ENCODE peak calls at places on chromosomes 3 and 15, in seven cellular contexts. J is effector memory CD4-positive, alpha-beta T cell; I is AG04449; D is CD4-positive, alpha-beta T cell; F is HT-29; M is upper lobe of right lung; S is activated CD4-positive, alpha-beta memory T cell treated with anti-CD3 and anti-CD28 coated beads, Interleukin-2, amount 10 ng/mL, durations not matched to agents 7 days and 5 days. G is an unnamed sample.

GRCh38 chr15:62150445-62150844 is 14.6 kb downstream of the C2CD4B start:
- DNase-seq in J (no peak), I (no peak), D (no peak), F (no peak), M (no peak), S (no peak), G (no peak)

GRCh38 chr3:72380193-72380592 is 468.1 kb downstream of the SHQ1 start:
- DNase-seq in J (no peak), I (no peak), D (no peak), F (no peak), M (no peak), S (no peak), G (no peak)

GRCh38 chr3:192727032-192727847 is at the start of gene FGF12:
- DNase-seq in J (no peak), I (no peak), D (no peak), F (no peak), M (peak), S (peak), G (no peak)

GRCh38 chr3:141877911-141878310 is 1.5 kb downstream of the ATP1B3 start:
- DNase-seq in J (no peak), I (no peak), D (no peak), F (peak), M (no peak), S (no peak), G (no peak)

GRCh38 chr3:71103430-71103881 is 480.1 kb downstream of the FOXP1 start:
- DNase-seq in J (no peak), I (no peak), D (no peak), F (no peak), M (peak), S (no peak), G (peak)

GRCh38 chr3:23810342-23811116 is 4.8 kb downstream of the UBE2E1 start:
- DNase-seq in J (no peak), I (no peak), D (peak), F (peak), M (peak), S (peak), G (no peak)

GRCh38 chr3:32945136-32945535 is 6.3 kb upstream of the CCR4 start:
- DNase-seq in J (no peak), I (no peak), D (no peak), F (no peak), M (no peak), S (no peak), G (no peak)

GRCh38 chr15:57537072-57537471 is 54.6 kb upstream of the MYZAP start:
- DNase-seq in J (no peak), I (no peak), D (no peak), F (peak), M (no peak), S (no peak), G (peak)

GRCh38 chr15:94840794-94841587 is 609.6 kb downstream of the MCTP2 start:
- DNase-seq in J (no peak), I (no peak), D (no peak), F (no peak), M (no peak), S (no peak), G (peak)

GRCh38 chr15:71237456-71238188 is 122.4 kb downstream of the THSD4 start:
- DNase-seq in J (no peak), I (peak), D (no peak), F (peak), M (no peak), S (no peak), G (peak)

GRCh38 chr3:116663161-116663885 is 46.3 kb upstream of the TUSC7 start:
- DNase-seq in J (no peak), I (no peak), D (no peak), F (no peak), M (no peak), S (no peak), G (no peak)

GRCh38 chr15:69117431-69117841 is 43.0 kb upstream of the GLCE start:
- DNase-seq in J (no peak), I (no peak), D (no peak), F (no peak), M (no peak), S (no peak), G (no peak)

GRCh38 chr15:83287541-83288027 is 3.1 kb upstream of the BNC1 start:
- DNase-seq in J (no peak), I (peak), D (no peak), F (no peak), M (no peak), S (no peak), G (peak)

GRCh38 chr3:18424213-18424861 is 802 bp downstream of the SATB1 start:
- DNase-seq in J (no peak), I (no peak), D (no peak), F (no peak), M (peak), S (no peak), G (no peak)

GRCh38 chr15:98442901-98443300 is 205.4 kb upstream of the IGF1R start:
- DNase-seq in J (no peak), I (no peak), D (no peak), F (no peak), M (no peak), S (no peak), G (no peak)

GRCh38 chr3:158352551-158352950 is 218.4 kb upstream of the MLF1 start:
- DNase-seq in J (no peak), I (no peak), D (no peak), F (no peak), M (no peak), S (no peak), G (no peak)

GRCh38 chr3:50128001-50128400 is 27.1 kb upstream of the SEMA3F start:
- DNase-seq in J (no peak), I (no peak), D (no peak), F (no peak), M (peak), S (no peak), G (no peak)

GRCh38 chr3:197592361-197593045 is 36.7 kb upstream of the BDH1 start:
- DNase-seq in J (no peak), I (no peak), D (no peak), F (no peak), M (no peak), S (peak), G (no peak)

GRCh38 chr3:101853465-101853864 is 4.2 kb downstream of the NFKBIZ start:
- DNase-seq in J (no peak), I (no peak), D (no peak), F (no peak), M (no peak), S (no peak), G (no peak)

GRCh38 chr3:50251220-50251619 is 15.2 kb downstream of the GNAI2 start:
- DNase-seq in J (no peak), I (no peak), D (no peak), F (no peak), M (no peak), S (no peak), G (no peak)

GRCh38 chr3:190084983-190085382 is 35.7 kb downstream of the P3H2 start:
- DNase-seq in J (no peak), I (no peak), D (no peak), F (no peak), M (no peak), S (no peak), G (no peak)

GRCh38 chr15:33641069-33641468 is 327.2 kb upstream of the CHRM5 start:
- DNase-seq in J (no peak), I (no peak), D (no peak), F (no peak), M (no peak), S (no peak), G (no peak)

GRCh38 chr15:87207945-87208580 is 1048.5 kb downstream of the NTRK3 start:
- DNase-seq in J (no peak), I (peak), D (no peak), F (no peak), M (no peak), S (no peak), G (peak)

GRCh38 chr3:55487376-55488241 is 503 bp upstream of the WNT5A start:
- DNase-seq in J (no peak), I (no peak), D (no peak), F (no peak), M (peak), S (no peak), G (no peak)

GRCh38 chr3:27888562-27888961 is 166.4 kb upstream of the EOMES start:
- DNase-seq in J (no peak), I (no peak), D (no peak), F (no peak), M (no peak), S (no peak), G (no peak)

GRCh38 chr15:85625856-85626255 is 168.9 kb downstream of the KLHL25 start:
- DNase-seq in J (no peak), I (no peak), D (no peak), F (no peak), M (no peak), S (peak), G (no peak)